ENCODE peak calls at places on chromosomes 11 and 22, in eight cellular contexts. Z is T-helper 2 cell; L is GM23248; U is ecto neural progenitor cell; Y is stimulated activated CD4-positive, alpha-beta T cell treated with anti-CD3 and anti-CD28 coated beads, Interleukin-1b, Interleukin-23, amount 100 ng/mL, for 24 hours; O is T follicular helper cell; N is SIG-M5; C is activated CD8-positive, alpha-beta memory T cell treated with anti-CD3 and anti-CD28 coated beads for 48 hours. R is an unnamed sample.

GRCh38 chr11:111975076-111975806 is 38.1 kb downstream of the DIXDC1 start:
- DNase-seq in Z (no peak), L (peak; percentile 26), U (no peak), Y (no peak), O (no peak), N (no peak), C (no peak), R (no peak)

GRCh38 chr11:57279131-57279530 is 42.1 kb upstream of the APLNR start:
- DNase-seq in Z (no peak), L (peak; percentile 85), U (no peak), Y (no peak), O (no peak), N (no peak), C (no peak), R (no peak)

GRCh38 chr22:35863432-35863831 is 145.8 kb downstream of the APOL5 start:
- DNase-seq in Z (no peak), L (no peak), U (no peak), Y (no peak), O (no peak), N (no peak), C (no peak), R (no peak)

GRCh38 chr11:789951-790350 is at the start of gene CEND1:
- DNase-seq in Z (peak; percentile 30), L (peak; percentile 82), U (no peak), Y (peak; percentile 55), O (no peak), N (no peak), C (no peak), R (no peak)

GRCh38 chr22:37824674-37825641 is 1.8 kb downstream of the GALR3 start:
- DNase-seq in Z (no peak), L (peak; percentile 46), U (no peak), Y (no peak), O (no peak), N (no peak), C (no peak), R (no peak)

GRCh38 chr11:12403122-12403994 is 26.0 kb downstream of the PARVA start:
- DNase-seq in Z (no peak), L (no peak), U (no peak), Y (no peak), O (no peak), N (no peak), C (no peak), R (no peak)

GRCh38 chr11:94130589-94131362 is 2.1 kb downstream of the PANX1 start:
- DNase-seq in Z (no peak), L (peak; percentile 96), U (no peak), Y (no peak), O (no peak), N (no peak), C (no peak), R (no peak)

GRCh38 chr11:130085671-130086070 is 16.0 kb downstream of the APLP2 start:
- DNase-seq in Z (no peak), L (no peak), U (no peak), Y (no peak), O (no peak), N (no peak), C (no peak), R (no peak)

GRCh38 chr11:85042368-85042767 is 584.8 kb downstream of the DLG2 start:
- DNase-seq in Z (no peak), L (no peak), U (no peak), Y (no peak), O (no peak), N (no peak), C (no peak), R (no peak)

GRCh38 chr11:66219846-66220565 is 48.4 kb upstream of the RAB1B start:
- DNase-seq in Z (no peak), L (no peak), U (no peak), Y (no peak), O (no peak), N (no peak), C (no peak), R (no peak)

GRCh38 chr22:50600967-50601668 is 525 bp downstream of the MAPK8IP2 start:
- DNase-seq in Z (no peak), L (no peak), U (peak; percentile 55), Y (no peak), O (no peak), N (no peak), C (no peak), R (no peak)

GRCh38 chr22:50599816-50600454 is 658 bp upstream of the MAPK8IP2 start:
- DNase-seq in Z (peak; percentile 36), L (peak; percentile 64), U (peak; percentile 87), Y (peak; percentile 37), O (peak; percentile 52), N (no peak), C (peak; percentile 33), R (no peak)

GRCh38 chr11:71568707-71569349 is 3.5 kb downstream of the KRTAP5-10 start:
- DNase-seq in Z (no peak), L (peak; percentile 47), U (no peak), Y (no peak), O (no peak), N (no peak), C (no peak), R (no peak)

GRCh38 chr11:2929880-2930704 is 872 bp upstream of the PHLDA2 start:
- DNase-seq in Z (no peak), L (peak; percentile 71), U (no peak), Y (no peak), O (no peak), N (no peak), C (peak; percentile 43), R (no peak)

GRCh38 chr22:11325767-11326166 is 4202.2 kb upstream of the OR11H1 start:
- DNase-seq in Z (no peak), L (no peak), U (no peak), Y (no peak), O (no peak), N (no peak), C (no peak), R (no peak)

GRCh38 chr11:113160652-113161051 is 153.7 kb upstream of the TTC12 start:
- DNase-seq in Z (no peak), L (no peak), U (no peak), Y (no peak), O (no peak), N (no peak), C (no peak), R (no peak)

GRCh38 chr22:45526768-45527360 is 24.2 kb downstream of the FBLN1 start:
- DNase-seq in Z (no peak), L (peak; percentile 81), U (no peak), Y (no peak), O (no peak), N (no peak), C (no peak), R (no peak)

GRCh38 chr11:117034901-117035300 is 63.3 kb downstream of the SIK3 start:
- DNase-seq in Z (no peak), L (no peak), U (no peak), Y (no peak), O (no peak), N (no peak), C (no peak), R (no peak)

GRCh38 chr11:16779436-16779835 is 41.0 kb downstream of the C11orf58 start:
- DNase-seq in Z (no peak), L (no peak), U (peak; percentile 43), Y (no peak), O (no peak), N (no peak), C (no peak), R (no peak)

GRCh38 chr22:49903322-49904039 is 14.8 kb downstream of the ALG12 start:
- DNase-seq in Z (no peak), L (no peak), U (no peak), Y (no peak), O (no peak), N (no peak), C (no peak), R (no peak)

GRCh38 chr11:129089279-129089678 is 102.8 kb downstream of the ARHGAP32 start:
- DNase-seq in Z (no peak), L (no peak), U (no peak), Y (no peak), O (no peak), N (no peak), C (no peak), R (no peak)

GRCh38 chr22:36322602-36322915 is 65.2 kb downstream of the MYH9 start:
- DNase-seq in Z (no peak), L (no peak), U (no peak), Y (no peak), O (no peak), N (no peak), C (no peak), R (no peak)

GRCh38 chr11:111918390-111919256 is at the start of gene C11orf52:
- DNase-seq in Z (no peak), L (peak; percentile 66), U (no peak), Y (no peak), O (no peak), N (no peak), C (no peak), R (peak; percentile 95)

GRCh38 chr11:43579171-43579918 is 101.2 kb upstream of the HSD17B12 start:
- DNase-seq in Z (peak; percentile 23), L (peak; percentile 76), U (peak; percentile 77), Y (peak; percentile 37), O (no peak), N (no peak), C (no peak), R (no peak)

GRCh38 chr22:46788426-46789168 is 26.1 kb downstream of the TBC1D22A start:
- DNase-seq in Z (no peak), L (no peak), U (no peak), Y (no peak), O (no peak), N (no peak), C (no peak), R (no peak)

GRCh38 chr11:63521896-63522295 is 14.7 kb upstream of the PLAAT4 start:
- DNase-seq in Z (no peak), L (no peak), U (no peak), Y (no peak), O (no peak), N (no peak), C (no peak), R (no peak)

GRCh38 chr11:69971741-69972140 is 106.4 kb upstream of the ANO1 start:
- DNase-seq in Z (no peak), L (no peak), U (no peak), Y (no peak), O (no peak), N (no peak), C (no peak), R (no peak)

GRCh38 chr22:21942407-21942895 is 10.2 kb downstream of the PPM1F start:
- DNase-seq in Z (no peak), L (peak; percentile 94), U (no peak), Y (peak; percentile 9), O (no peak), N (no peak), C (no peak), R (no peak)

GRCh38 chr11:98565311-98565710 is 455.4 kb upstream of the CNTN5 start:
- DNase-seq in Z (no peak), L (no peak), U (no peak), Y (no peak), O (no peak), N (no peak), C (no peak), R (no peak)

GRCh38 chr11:74681686-74682651 is 49.3 kb downstream of the CHRDL2 start:
- DNase-seq in Z (no peak), L (peak; percentile 41), U (peak; percentile 33), Y (no peak), O (no peak), N (no peak), C (no peak), R (no peak)

GRCh38 chr11:68751331-68751856 is at the start of gene TESMIN:
- DNase-seq in Z (peak; percentile 85), L (peak; percentile 85), U (peak; percentile 96), Y (peak; percentile 91), O (peak; percentile 91), N (no peak), C (peak; percentile 95), R (no peak)

GRCh38 chr22:24427500-24428164 is at the start of gene ADORA2A:
- DNase-seq in Z (peak; percentile 66), L (no peak), U (no peak), Y (peak; percentile 77), O (peak; percentile 84), N (no peak), C (no peak), R (no peak)

GRCh38 chr11:38562562-38562961 is 1964.5 kb upstream of the RAG2 start:
- DNase-seq in Z (no peak), L (no peak), U (no peak), Y (no peak), O (no peak), N (no peak), C (no peak), R (no peak)

GRCh38 chr22:30250713-30251267 is 4.2 kb upstream of the LIF start:
- DNase-seq in Z (no peak), L (peak; percentile 89), U (no peak), Y (no peak), O (no peak), N (no peak), C (no peak), R (no peak)